ENCODE peak calls at places on chromosome 1, in four cellular contexts. One of them, this sample, is unnamed.

GRCh38 chr1:108209456-108210108 is 9.4 kb upstream of the SLC25A24 start:
- DNase-seq in stimulated activated CD8-positive, alpha-beta memory T cell treated with anti-CD3 and anti-CD28 coated beads, Interleukin-4, amount 100 ng/mL, for 24 hours: no peak
- DNase-seq in sciatic nerve: no peak
- DNase-seq in EL: no peak
- DNase-seq in this sample: no peak

GRCh38 chr1:202615501-202616354 is 94.5 kb downstream of the SYT2 start:
- DNase-seq in stimulated activated CD8-positive, alpha-beta memory T cell treated with anti-CD3 and anti-CD28 coated beads, Interleukin-4, amount 100 ng/mL, for 24 hours: no peak
- DNase-seq in sciatic nerve: no peak
- DNase-seq in EL: peak; percentile 80
- DNase-seq in this sample: peak; percentile 17

GRCh38 chr1:23544444-23545389 is 13.7 kb upstream of the E2F2 start:
- DNase-seq in stimulated activated CD8-positive, alpha-beta memory T cell treated with anti-CD3 and anti-CD28 coated beads, Interleukin-4, amount 100 ng/mL, for 24 hours: peak; percentile 59
- DNase-seq in sciatic nerve: peak; percentile 87
- DNase-seq in EL: peak; percentile 85
- DNase-seq in this sample: no peak

GRCh38 chr1:19921310-19921709 is 2.1 kb downstream of the PLA2G2E start:
- DNase-seq in stimulated activated CD8-positive, alpha-beta memory T cell treated with anti-CD3 and anti-CD28 coated beads, Interleukin-4, amount 100 ng/mL, for 24 hours: no peak
- DNase-seq in sciatic nerve: no peak
- DNase-seq in EL: no peak
- DNase-seq in this sample: no peak

GRCh38 chr1:165858364-165858823 is 31.0 kb downstream of the UCK2 start:
- DNase-seq in stimulated activated CD8-positive, alpha-beta memory T cell treated with anti-CD3 and anti-CD28 coated beads, Interleukin-4, amount 100 ng/mL, for 24 hours: no peak
- DNase-seq in sciatic nerve: no peak
- DNase-seq in EL: no peak
- DNase-seq in this sample: no peak

GRCh38 chr1:39491146-39491921 is at the start of gene BMP8A:
- DNase-seq in stimulated activated CD8-positive, alpha-beta memory T cell treated with anti-CD3 and anti-CD28 coated beads, Interleukin-4, amount 100 ng/mL, for 24 hours: peak; percentile 59
- DNase-seq in sciatic nerve: peak; percentile 70
- DNase-seq in EL: peak; percentile 50
- DNase-seq in this sample: no peak

GRCh38 chr1:155834296-155834926 is 22.6 kb downstream of the GON4L start:
- DNase-seq in stimulated activated CD8-positive, alpha-beta memory T cell treated with anti-CD3 and anti-CD28 coated beads, Interleukin-4, amount 100 ng/mL, for 24 hours: no peak
- DNase-seq in sciatic nerve: no peak
- DNase-seq in EL: peak; percentile 23
- DNase-seq in this sample: no peak

GRCh38 chr1:95369985-95370670 is 136.1 kb downstream of the RWDD3 start:
- DNase-seq in stimulated activated CD8-positive, alpha-beta memory T cell treated with anti-CD3 and anti-CD28 coated beads, Interleukin-4, amount 100 ng/mL, for 24 hours: no peak
- DNase-seq in sciatic nerve: no peak
- DNase-seq in EL: no peak
- DNase-seq in this sample: no peak

GRCh38 chr1:235703516-235703915 is 53.9 kb upstream of the GNG4 start:
- DNase-seq in stimulated activated CD8-positive, alpha-beta memory T cell treated with anti-CD3 and anti-CD28 coated beads, Interleukin-4, amount 100 ng/mL, for 24 hours: no peak
- DNase-seq in sciatic nerve: no peak
- DNase-seq in EL: peak; percentile 76
- DNase-seq in this sample: no peak

GRCh38 chr1:244214009-244214967 is 163.2 kb downstream of the ZBTB18 start:
- DNase-seq in stimulated activated CD8-positive, alpha-beta memory T cell treated with anti-CD3 and anti-CD28 coated beads, Interleukin-4, amount 100 ng/mL, for 24 hours: no peak
- DNase-seq in sciatic nerve: no peak
- DNase-seq in EL: peak; percentile 99
- DNase-seq in this sample: peak; percentile 69

GRCh38 chr1:68358439-68358838 is 91.3 kb downstream of the RPE65 start:
- DNase-seq in stimulated activated CD8-positive, alpha-beta memory T cell treated with anti-CD3 and anti-CD28 coated beads, Interleukin-4, amount 100 ng/mL, for 24 hours: no peak
- DNase-seq in sciatic nerve: no peak
- DNase-seq in EL: no peak
- DNase-seq in this sample: no peak

GRCh38 chr1:168939947-168940223 is 166.6 kb upstream of the ATP1B1 start:
- DNase-seq in stimulated activated CD8-positive, alpha-beta memory T cell treated with anti-CD3 and anti-CD28 coated beads, Interleukin-4, amount 100 ng/mL, for 24 hours: no peak
- DNase-seq in sciatic nerve: no peak
- DNase-seq in EL: no peak
- DNase-seq in this sample: no peak

GRCh38 chr1:160800645-160801408 is 4.9 kb downstream of the LY9 start:
- DNase-seq in stimulated activated CD8-positive, alpha-beta memory T cell treated with anti-CD3 and anti-CD28 coated beads, Interleukin-4, amount 100 ng/mL, for 24 hours: no peak
- DNase-seq in sciatic nerve: no peak
- DNase-seq in EL: no peak
- DNase-seq in this sample: no peak

GRCh38 chr1:64675718-64676345 is 69.0 kb upstream of the RAVER2 start:
- DNase-seq in stimulated activated CD8-positive, alpha-beta memory T cell treated with anti-CD3 and anti-CD28 coated beads, Interleukin-4, amount 100 ng/mL, for 24 hours: no peak
- DNase-seq in sciatic nerve: no peak
- DNase-seq in EL: peak; percentile 6
- DNase-seq in this sample: no peak

GRCh38 chr1:15343729-15344128 is 66.0 kb upstream of the EFHD2 start:
- DNase-seq in stimulated activated CD8-positive, alpha-beta memory T cell treated with anti-CD3 and anti-CD28 coated beads, Interleukin-4, amount 100 ng/mL, for 24 hours: no peak
- DNase-seq in sciatic nerve: no peak
- DNase-seq in EL: peak; percentile 15
- DNase-seq in this sample: no peak

GRCh38 chr1:208757846-208758245 is 513.7 kb upstream of the PLXNA2 start:
- DNase-seq in stimulated activated CD8-positive, alpha-beta memory T cell treated with anti-CD3 and anti-CD28 coated beads, Interleukin-4, amount 100 ng/mL, for 24 hours: no peak
- DNase-seq in sciatic nerve: no peak
- DNase-seq in EL: peak; percentile 65
- DNase-seq in this sample: no peak

GRCh38 chr1:168605443-168605842 is 29.0 kb downstream of the XCL1 start:
- DNase-seq in stimulated activated CD8-positive, alpha-beta memory T cell treated with anti-CD3 and anti-CD28 coated beads, Interleukin-4, amount 100 ng/mL, for 24 hours: no peak
- DNase-seq in sciatic nerve: no peak
- DNase-seq in EL: no peak
- DNase-seq in this sample: no peak

GRCh38 chr1:228986093-228986904 is 251.0 kb downstream of the RHOU start:
- DNase-seq in stimulated activated CD8-positive, alpha-beta memory T cell treated with anti-CD3 and anti-CD28 coated beads, Interleukin-4, amount 100 ng/mL, for 24 hours: no peak
- DNase-seq in sciatic nerve: no peak
- DNase-seq in EL: no peak
- DNase-seq in this sample: no peak

GRCh38 chr1:36990928-36991327 is 43.4 kb downstream of the GRIK3 start:
- DNase-seq in stimulated activated CD8-positive, alpha-beta memory T cell treated with anti-CD3 and anti-CD28 coated beads, Interleukin-4, amount 100 ng/mL, for 24 hours: no peak
- DNase-seq in sciatic nerve: no peak
- DNase-seq in EL: no peak
- DNase-seq in this sample: no peak

GRCh38 chr1:203696673-203697072 is 68.3 kb upstream of the LAX1 start:
- DNase-seq in stimulated activated CD8-positive, alpha-beta memory T cell treated with anti-CD3 and anti-CD28 coated beads, Interleukin-4, amount 100 ng/mL, for 24 hours: no peak
- DNase-seq in sciatic nerve: no peak
- DNase-seq in EL: no peak
- DNase-seq in this sample: no peak

GRCh38 chr1:67133177-67133576 is 1.6 kb downstream of the C1orf141 start:
- DNase-seq in stimulated activated CD8-positive, alpha-beta memory T cell treated with anti-CD3 and anti-CD28 coated beads, Interleukin-4, amount 100 ng/mL, for 24 hours: no peak
- DNase-seq in sciatic nerve: no peak
- DNase-seq in EL: no peak
- DNase-seq in this sample: no peak

GRCh38 chr1:44296067-44296466 is 59.0 kb downstream of the ERI3 start:
- DNase-seq in stimulated activated CD8-positive, alpha-beta memory T cell treated with anti-CD3 and anti-CD28 coated beads, Interleukin-4, amount 100 ng/mL, for 24 hours: no peak
- DNase-seq in sciatic nerve: no peak
- DNase-seq in EL: no peak
- DNase-seq in this sample: no peak

GRCh38 chr1:193094112-193094511 is 11.1 kb downstream of the GLRX2 start:
- DNase-seq in stimulated activated CD8-positive, alpha-beta memory T cell treated with anti-CD3 and anti-CD28 coated beads, Interleukin-4, amount 100 ng/mL, for 24 hours: no peak
- DNase-seq in sciatic nerve: no peak
- DNase-seq in EL: no peak
- DNase-seq in this sample: no peak

GRCh38 chr1:29145739-29146437 is 22.2 kb upstream of the TMEM200B start:
- DNase-seq in stimulated activated CD8-positive, alpha-beta memory T cell treated with anti-CD3 and anti-CD28 coated beads, Interleukin-4, amount 100 ng/mL, for 24 hours: no peak
- DNase-seq in sciatic nerve: peak; percentile 13
- DNase-seq in EL: peak; percentile 94
- DNase-seq in this sample: no peak

GRCh38 chr1:41152622-41153044 is 89.5 kb downstream of the SCMH1 start:
- DNase-seq in stimulated activated CD8-positive, alpha-beta memory T cell treated with anti-CD3 and anti-CD28 coated beads, Interleukin-4, amount 100 ng/mL, for 24 hours: no peak
- DNase-seq in sciatic nerve: no peak
- DNase-seq in EL: peak; percentile 92
- DNase-seq in this sample: no peak

GRCh38 chr1:246565751-246566127 is 322 bp downstream of the TFB2M start:
- DNase-seq in stimulated activated CD8-positive, alpha-beta memory T cell treated with anti-CD3 and anti-CD28 coated beads, Interleukin-4, amount 100 ng/mL, for 24 hours: no peak
- DNase-seq in sciatic nerve: no peak
- DNase-seq in EL: no peak
- DNase-seq in this sample: peak; percentile 50

GRCh38 chr1:12615916-12616708 is 1.9 kb downstream of the DHRS3 start:
- DNase-seq in stimulated activated CD8-positive, alpha-beta memory T cell treated with anti-CD3 and anti-CD28 coated beads, Interleukin-4, amount 100 ng/mL, for 24 hours: no peak
- DNase-seq in sciatic nerve: no peak
- DNase-seq in EL: peak; percentile 61
- DNase-seq in this sample: no peak

GRCh38 chr1:17725084-17725718 is 29.9 kb upstream of the ACTL8 start:
- DNase-seq in stimulated activated CD8-positive, alpha-beta memory T cell treated with anti-CD3 and anti-CD28 coated beads, Interleukin-4, amount 100 ng/mL, for 24 hours: no peak
- DNase-seq in sciatic nerve: no peak
- DNase-seq in EL: peak; percentile 18
- DNase-seq in this sample: no peak

GRCh38 chr1:32255072-32256071 is 4.3 kb downstream of the LCK start:
- DNase-seq in stimulated activated CD8-positive, alpha-beta memory T cell treated with anti-CD3 and anti-CD28 coated beads, Interleukin-4, amount 100 ng/mL, for 24 hours: no peak
- DNase-seq in sciatic nerve: no peak
- DNase-seq in EL: no peak
- DNase-seq in this sample: no peak

GRCh38 chr1:67586596-67586995 is 98.4 kb upstream of the GADD45A start:
- DNase-seq in stimulated activated CD8-positive, alpha-beta memory T cell treated with anti-CD3 and anti-CD28 coated beads, Interleukin-4, amount 100 ng/mL, for 24 hours: no peak
- DNase-seq in sciatic nerve: no peak
- DNase-seq in EL: peak; percentile 85
- DNase-seq in this sample: no peak

GRCh38 chr1:234505774-234506114 is 26.8 kb upstream of the TARBP1 start:
- DNase-seq in stimulated activated CD8-positive, alpha-beta memory T cell treated with anti-CD3 and anti-CD28 coated beads, Interleukin-4, amount 100 ng/mL, for 24 hours: no peak
- DNase-seq in sciatic nerve: no peak
- DNase-seq in EL: peak; percentile 51
- DNase-seq in this sample: no peak

GRCh38 chr1:156499194-156499702 is 1.3 kb downstream of the MEF2D start:
- DNase-seq in stimulated activated CD8-positive, alpha-beta memory T cell treated with anti-CD3 and anti-CD28 coated beads, Interleukin-4, amount 100 ng/mL, for 24 hours: no peak
- DNase-seq in sciatic nerve: no peak
- DNase-seq in EL: no peak
- DNase-seq in this sample: no peak

This sample was measured in RWPE2.